ENCODE peak calls at places on chromosomes 5 and 9, in four cellular contexts. One of them, this sample, is unnamed.

GRCh38 chr9:114616684-114617520 is 5.8 kb downstream of the TMEM268 start:
- DNase-seq in IMR-90: no peak
- DNase-seq in progenitor cell of endocrine pancreas: no peak
- DNase-seq in OCI-LY7: peak; percentile 86
- DNase-seq in this sample: no peak

GRCh38 chr9:87280421-87280820 is 217.2 kb upstream of the DAPK1 start:
- DNase-seq in progenitor cell of endocrine pancreas: no peak
- DNase-seq in OCI-LY7: no peak
- DNase-seq in IMR-90: peak; percentile 92
- DNase-seq in this sample: no peak

GRCh38 chr5:27437594-27438200 is 399.3 kb upstream of the CDH9 start:
- DNase-seq in OCI-LY7: no peak
- DNase-seq in IMR-90: no peak
- DNase-seq in progenitor cell of endocrine pancreas: no peak
- DNase-seq in this sample: no peak

GRCh38 chr5:11588803-11589202 is 315.4 kb downstream of the CTNND2 start:
- DNase-seq in IMR-90: no peak
- DNase-seq in OCI-LY7: no peak
- DNase-seq in progenitor cell of endocrine pancreas: no peak
- DNase-seq in this sample: no peak

GRCh38 chr5:6309949-6310348 is 68.4 kb downstream of the MED10 start:
- DNase-seq in OCI-LY7: no peak
- DNase-seq in progenitor cell of endocrine pancreas: no peak
- DNase-seq in IMR-90: no peak
- DNase-seq in this sample: no peak

GRCh38 chr5:151063136-151063544 is 17.7 kb downstream of the TNIP1 start:
- DNase-seq in IMR-90: peak; percentile 87
- DNase-seq in OCI-LY7: no peak
- DNase-seq in progenitor cell of endocrine pancreas: no peak
- DNase-seq in this sample: no peak

GRCh38 chr5:39891376-39891775 is 466.6 kb upstream of the DAB2 start:
- DNase-seq in progenitor cell of endocrine pancreas: no peak
- DNase-seq in IMR-90: no peak
- DNase-seq in OCI-LY7: no peak
- DNase-seq in this sample: no peak

GRCh38 chr5:7397005-7397546 is 1.1 kb downstream of the ADCY2 start:
- DNase-seq in progenitor cell of endocrine pancreas: no peak
- DNase-seq in OCI-LY7: no peak
- DNase-seq in IMR-90: no peak
- DNase-seq in this sample: no peak

GRCh38 chr5:98309785-98310566 is 463.5 kb upstream of the RGMB start:
- DNase-seq in OCI-LY7: no peak
- DNase-seq in IMR-90: peak; percentile 99
- DNase-seq in progenitor cell of endocrine pancreas: no peak
- DNase-seq in this sample: peak; percentile 85

GRCh38 chr9:98038958-98039357 is 17.6 kb upstream of the NANS start:
- DNase-seq in IMR-90: no peak
- DNase-seq in progenitor cell of endocrine pancreas: no peak
- DNase-seq in OCI-LY7: peak; percentile 75
- DNase-seq in this sample: no peak
- TF ChIP-seq CTCF in IMR-90: no peak
- TF ChIP-seq CTCF in progenitor cell of endocrine pancreas: no peak
- TF ChIP-seq CTCF in OCI-LY7: peak; percentile 60
- TF ChIP-seq CTCF in this sample: no peak

GRCh38 chr9:101708855-101709254 is 29.6 kb downstream of the GRIN3A start:
- DNase-seq in IMR-90: no peak
- DNase-seq in OCI-LY7: no peak
- DNase-seq in progenitor cell of endocrine pancreas: no peak
- DNase-seq in this sample: no peak

GRCh38 chr9:101706261-101706798 is 32.1 kb downstream of the GRIN3A start:
- DNase-seq in progenitor cell of endocrine pancreas: no peak
- DNase-seq in IMR-90: no peak
- DNase-seq in OCI-LY7: peak; percentile 1
- DNase-seq in this sample: no peak

GRCh38 chr9:101707708-101708107 is 30.7 kb downstream of the GRIN3A start:
- DNase-seq in OCI-LY7: no peak
- DNase-seq in progenitor cell of endocrine pancreas: no peak
- DNase-seq in IMR-90: no peak
- DNase-seq in this sample: no peak

GRCh38 chr9:101706929-101707328 is 31.5 kb downstream of the GRIN3A start:
- DNase-seq in progenitor cell of endocrine pancreas: no peak
- DNase-seq in OCI-LY7: no peak
- DNase-seq in IMR-90: no peak
- DNase-seq in this sample: no peak

DNA sequence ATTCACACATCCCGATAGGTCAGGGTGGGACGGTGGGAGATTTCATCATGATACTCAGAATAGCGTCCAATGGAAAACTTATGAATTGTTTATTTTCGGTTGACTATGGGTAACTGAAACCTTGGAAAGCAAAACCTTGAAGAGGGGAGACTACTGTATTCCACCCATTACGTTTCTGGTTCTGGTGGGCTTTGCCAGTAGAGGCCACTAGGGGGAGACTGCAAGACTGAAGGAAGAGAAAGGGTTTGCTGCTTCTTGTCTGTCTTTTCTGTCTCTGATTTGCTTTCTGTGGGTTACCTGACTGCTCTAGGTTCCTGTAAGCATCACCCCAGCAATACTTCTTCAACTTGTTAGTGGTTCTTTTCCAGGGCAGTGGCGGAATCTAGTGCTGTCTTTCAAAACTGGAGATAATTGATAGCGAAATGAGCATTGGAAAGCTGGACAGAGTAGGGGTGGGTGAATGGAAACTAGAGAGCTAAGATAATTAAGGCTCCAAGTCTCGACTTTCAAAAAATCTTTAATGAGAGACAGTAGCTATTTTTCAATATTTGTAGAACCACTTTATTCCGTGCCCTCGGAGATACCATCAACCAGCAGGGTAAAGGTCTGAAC is 27.0 kb downstream of the GRIN3A start:
- DNase-seq in IMR-90: no peak
- DNase-seq in progenitor cell of endocrine pancreas: no peak
- DNase-seq in OCI-LY7: peak; percentile 34
- DNase-seq in this sample: no peak
- TF ChIP-seq CTCF in IMR-90: peak; percentile 45
- TF ChIP-seq CTCF in progenitor cell of endocrine pancreas: peak; percentile 61
- TF ChIP-seq CTCF in OCI-LY7: peak; percentile 90
- TF ChIP-seq CTCF in this sample: peak; percentile 54

DNA sequence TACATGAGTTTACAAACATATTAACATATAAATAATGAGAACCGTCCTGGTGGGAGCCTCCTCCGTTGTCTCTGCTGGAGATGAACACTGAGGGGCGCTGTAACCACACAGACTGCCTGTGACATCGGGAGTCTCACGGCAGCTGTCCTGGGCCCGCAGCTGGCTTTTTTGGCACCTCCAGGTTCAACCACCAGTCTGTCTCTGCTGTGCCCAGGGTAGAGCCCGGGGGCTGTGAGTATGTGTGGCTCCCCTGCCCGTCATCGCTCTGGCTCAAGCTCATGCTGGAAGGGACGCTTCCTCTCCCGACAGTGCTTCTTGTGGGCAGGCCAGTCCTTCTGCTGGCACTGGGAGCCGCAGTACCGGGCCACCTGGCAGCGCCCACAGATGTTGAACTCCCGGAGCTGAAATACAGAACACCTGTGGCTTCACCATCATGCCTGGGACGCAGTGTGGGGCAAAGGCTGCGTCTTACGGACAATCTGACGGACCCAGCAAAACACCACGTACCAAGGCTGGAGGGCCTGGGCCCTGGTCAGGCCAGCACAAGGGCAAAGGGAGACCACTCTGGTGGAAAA is 3.6 kb upstream of the DPH7 start:
- DNase-seq in OCI-LY7: peak; percentile 57
- DNase-seq in progenitor cell of endocrine pancreas: no peak
- DNase-seq in IMR-90: no peak
- DNase-seq in this sample: no peak
- TF ChIP-seq CTCF in OCI-LY7: peak; percentile 76
- TF ChIP-seq CTCF in progenitor cell of endocrine pancreas: peak; percentile 32
- TF ChIP-seq CTCF in IMR-90: peak; percentile 31
- TF ChIP-seq CTCF in this sample: peak; percentile 33

DNA sequence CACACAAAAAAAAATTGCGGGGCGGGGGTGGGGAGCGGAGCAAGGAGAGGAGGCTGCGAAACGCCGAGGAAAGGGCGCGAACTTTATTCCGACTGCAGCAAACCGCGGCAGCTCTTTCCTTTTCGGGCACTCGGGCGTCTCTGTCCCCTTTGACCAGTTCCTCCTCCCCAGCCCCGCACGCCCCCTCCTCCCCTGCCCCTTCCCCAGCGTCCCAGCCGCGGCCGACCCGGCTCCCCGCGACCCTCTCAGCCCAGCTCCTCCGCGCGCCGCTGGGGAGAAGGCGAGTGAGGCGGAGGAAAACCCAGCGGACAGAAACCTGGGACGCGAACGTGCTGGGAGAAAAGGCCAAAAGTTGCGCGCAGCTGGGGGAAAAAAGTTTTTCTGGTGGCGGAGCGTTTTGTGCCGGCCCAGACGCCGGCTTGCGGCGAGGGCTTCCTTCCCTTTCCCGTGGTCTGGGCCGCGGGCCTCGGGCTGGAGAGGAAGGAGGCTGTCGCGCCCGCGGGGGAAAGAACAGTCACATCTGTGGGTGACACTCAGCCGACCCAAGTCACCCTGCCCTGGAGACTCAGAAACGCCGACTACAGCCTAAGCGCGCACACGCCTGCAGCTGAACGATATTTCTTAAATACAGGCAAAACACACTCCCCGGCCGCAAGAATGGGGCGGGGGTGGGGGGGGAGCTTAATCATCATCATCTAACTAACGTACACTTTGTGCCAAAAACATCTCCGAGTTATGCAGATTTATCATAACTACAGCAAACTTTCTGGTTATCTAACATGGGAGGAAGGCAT is 1.1 kb upstream of the BNC2 start:
- DNase-seq in IMR-90: peak; percentile 88
- DNase-seq in OCI-LY7: no peak
- DNase-seq in progenitor cell of endocrine pancreas: peak; percentile 23
- DNase-seq in this sample: no peak
- TF ChIP-seq CTCF in IMR-90: no peak
- TF ChIP-seq CTCF in OCI-LY7: no peak
- TF ChIP-seq CTCF in progenitor cell of endocrine pancreas: no peak
- TF ChIP-seq CTCF in this sample: no peak

DNA sequence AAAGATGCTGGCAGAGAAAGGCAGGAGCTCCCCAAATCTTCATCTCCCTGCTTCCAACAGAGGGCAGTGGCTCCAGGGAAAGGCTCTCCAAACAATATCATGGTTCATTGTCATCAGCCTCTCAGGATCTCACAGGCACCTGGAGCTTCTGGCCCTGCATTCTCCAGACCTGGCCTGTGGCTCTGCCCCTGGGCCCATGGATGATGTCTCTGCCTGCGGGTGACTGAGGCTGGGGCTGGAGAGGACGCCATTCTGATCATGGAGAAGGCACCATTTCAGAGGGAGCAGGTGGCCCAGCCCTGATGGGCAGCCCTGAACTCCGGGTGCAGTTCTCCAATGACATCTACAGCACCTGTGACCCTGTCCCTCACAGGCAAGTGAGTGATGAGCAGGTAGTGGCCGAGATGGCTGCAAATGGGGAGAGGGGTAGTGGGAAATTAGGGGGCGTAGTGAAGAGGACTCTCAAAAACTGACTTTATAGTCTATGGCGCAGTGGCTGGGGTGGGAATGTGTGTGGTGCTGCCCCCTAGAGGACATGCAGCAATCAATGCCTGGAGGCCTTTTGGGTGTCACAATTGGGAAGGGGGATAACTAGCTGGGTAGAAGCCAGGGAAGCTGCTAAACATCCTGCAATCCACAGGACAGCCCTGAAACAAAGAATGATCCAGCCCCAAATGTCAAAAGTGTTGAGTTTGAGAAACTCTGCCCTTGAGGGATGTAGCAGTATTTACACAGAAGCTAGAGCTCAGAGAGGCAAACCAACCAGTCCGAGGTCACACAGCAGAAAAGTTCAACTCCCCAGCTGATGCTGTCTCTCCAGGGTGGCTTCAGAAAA is 3.2 kb downstream of the SH3PXD2B start:
- DNase-seq in progenitor cell of endocrine pancreas: no peak
- DNase-seq in OCI-LY7: peak; percentile 32
- DNase-seq in IMR-90: no peak
- DNase-seq in this sample: no peak
- TF ChIP-seq CTCF in progenitor cell of endocrine pancreas: peak; percentile 65
- TF ChIP-seq CTCF in OCI-LY7: peak; percentile 84
- TF ChIP-seq CTCF in IMR-90: peak; percentile 56
- TF ChIP-seq CTCF in this sample: peak; percentile 68

This sample was measured in osteocyte.